ENCODE peak calls at places on chromosomes 4 and X, in four cellular contexts. C is PC-9, R is upper lobe of left lung, N is endodermal cell. O is an unnamed sample.

GRCh38 chr4:166301266-166301665 is 428.2 kb downstream of the TLL1 start:
- DNase-seq in R (no peak), N (no peak), C (no peak), O (no peak)

GRCh38 chr4:48248559-48248953 is 21.1 kb downstream of the TEC start:
- DNase-seq in N (no peak), R (no peak), C (no peak), O (no peak)

GRCh38 chrX:67892391-67892790 is 348.6 kb downstream of the AR start:
- DNase-seq in R (no peak), N (no peak), C (no peak), O (no peak)

GRCh38 chr4:161254375-161254774 is 909.4 kb downstream of the FSTL5 start:
- DNase-seq in N (no peak), R (no peak), C (no peak), O (no peak)

GRCh38 chrX:154544885-154545284 is 1.8 kb downstream of the G6PD start:
- DNase-seq in R (no peak), C (no peak), N (no peak), O (no peak)

GRCh38 chrX:111005151-111005550 is 90.8 kb upstream of the PAK3 start:
- DNase-seq in R (no peak), C (no peak), N (no peak), O (no peak)

GRCh38 chr4:90586799-90587198 is 459.6 kb downstream of the CCSER1 start:
- DNase-seq in C (no peak), N (no peak), R (no peak), O (no peak)

GRCh38 chr4:12949719-12950118 is 534.4 kb downstream of the RAB28 start:
- DNase-seq in C (no peak), R (no peak), N (no peak), O (no peak)

GRCh38 chr4:165070560-165070959 is 16.9 kb downstream of the TRIM75 start:
- DNase-seq in C (no peak), N (no peak), R (no peak), O (no peak)
- TF ChIP-seq CTCF in C (no peak), N (no peak), R (no peak), O (no peak)

GRCh38 chr4:21192367-21192766 is 492.1 kb downstream of the PACRGL start:
- DNase-seq in C (no peak), R (no peak), N (no peak), O (no peak)
- TF ChIP-seq CTCF in C (peak; percentile 33), R (no peak), N (peak; percentile 65), O (no peak)

GRCh38 chr4:115233600-115233999 is 120.2 kb upstream of the NDST4 start:
- DNase-seq in N (no peak), C (no peak), R (no peak), O (no peak)

GRCh38 chr4:115229873-115230272 is 116.5 kb upstream of the NDST4 start:
- DNase-seq in R (no peak), C (no peak), N (no peak), O (no peak)

GRCh38 chr4:115228851-115229250 is 115.4 kb upstream of the NDST4 start:
- DNase-seq in N (no peak), R (no peak), C (no peak), O (no peak)

GRCh38 chr4:115234405-115235093 is 121.1 kb upstream of the NDST4 start:
- DNase-seq in C (no peak), N (peak; percentile 47), R (no peak), O (no peak)
- TF ChIP-seq CTCF in C (peak; percentile 22), N (peak; percentile 64), R (no peak), O (peak; percentile 58)

DNA sequence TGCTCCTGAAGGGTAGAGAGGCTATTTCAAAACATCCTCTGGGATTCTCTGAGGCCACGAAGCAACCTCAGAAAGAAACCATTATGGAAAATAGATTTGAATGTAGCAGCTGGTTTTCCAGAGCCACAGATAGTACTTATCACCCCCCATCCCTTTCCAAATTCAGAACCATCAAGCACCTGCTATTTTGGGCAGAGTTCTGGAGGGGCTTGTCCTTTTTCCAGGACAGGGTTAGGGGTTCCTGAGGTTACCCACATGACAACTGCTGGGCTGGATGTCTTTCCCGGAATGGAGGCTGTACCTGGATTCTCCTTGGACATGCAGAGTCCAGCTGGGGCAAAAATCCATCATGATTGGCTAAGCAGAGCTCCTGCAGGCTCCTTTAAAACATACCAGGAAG is 22.0 kb upstream of the ZXDA start:
- DNase-seq in C (no peak), N (no peak), R (no peak), O (no peak)
- TF ChIP-seq CTCF in C (no peak), N (no peak), R (no peak), O (no peak)

GRCh38 chrX:3666975-3667374 is 46.5 kb downstream of the PRKX start:
- DNase-seq in N (no peak), R (no peak), C (no peak), O (no peak)

GRCh38 chrX:3669841-3670240 is 43.6 kb downstream of the PRKX start:
- DNase-seq in N (no peak), C (no peak), R (no peak), O (no peak)

GRCh38 chrX:3659761-3660160 is 53.7 kb downstream of the PRKX start:
- DNase-seq in N (no peak), R (no peak), C (no peak), O (no peak)

GRCh38 chrX:3663576-3664290 is 49.7 kb downstream of the PRKX start:
- DNase-seq in C (no peak), R (peak; percentile 37), N (no peak), O (no peak)

GRCh38 chrX:3664921-3665320 is 48.5 kb downstream of the PRKX start:
- DNase-seq in N (no peak), R (no peak), C (no peak), O (no peak)
- TF ChIP-seq CTCF in N (no peak), R (no peak), C (no peak), O (no peak)

GRCh38 chr4:85823295-85823694 is 348.3 kb downstream of the ARHGAP24 start:
- DNase-seq in N (peak; percentile 54), C (no peak), R (no peak), O (no peak)

GRCh38 chr4:85824166-85824945 is 349.4 kb downstream of the ARHGAP24 start:
- DNase-seq in R (no peak), N (no peak), C (no peak), O (no peak)

GRCh38 chr4:85829276-85830051 is 354.5 kb downstream of the ARHGAP24 start:
- DNase-seq in N (no peak), C (no peak), R (no peak), O (no peak)

GRCh38 chr4:85828295-85828910 is 353.5 kb downstream of the ARHGAP24 start:
- DNase-seq in R (no peak), N (no peak), C (no peak), O (no peak)

GRCh38 chr4:85825937-85826678 is 351.2 kb downstream of the ARHGAP24 start:
- DNase-seq in C (no peak), R (peak; percentile 66), N (peak; percentile 71), O (no peak)
- TF ChIP-seq CTCF in C (no peak), R (no peak), N (peak; percentile 30), O (no peak)

DNA sequence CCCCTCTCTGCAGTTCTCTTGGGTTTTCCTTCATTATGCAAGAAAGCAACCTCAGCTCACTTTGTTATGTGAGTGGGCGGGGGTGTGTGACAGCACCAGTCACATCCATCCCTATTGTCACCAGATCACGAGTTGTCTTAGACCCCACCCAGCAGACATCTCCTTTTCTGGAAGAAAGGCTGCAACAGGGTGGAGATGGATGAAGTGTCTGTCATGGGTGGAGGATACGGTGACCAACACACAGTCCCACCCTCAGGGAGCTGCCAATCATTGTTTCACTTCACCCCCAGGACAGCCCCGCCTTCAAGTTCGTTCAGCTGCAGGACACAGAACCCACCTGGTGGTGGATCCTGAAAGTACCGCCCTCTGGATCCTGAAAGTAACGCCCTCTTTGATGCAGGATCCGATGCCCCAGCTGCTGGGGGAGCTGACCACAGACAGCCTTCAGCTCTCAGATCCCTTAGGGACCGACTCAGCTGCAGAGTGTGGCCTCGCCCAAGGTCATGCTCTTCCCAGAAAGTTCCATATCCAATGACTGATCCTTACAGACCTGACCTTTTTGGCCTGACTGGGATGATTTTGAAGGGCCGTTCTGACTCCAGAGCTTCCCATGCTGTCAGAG is 79.7 kb downstream of the SMIM20 start:
- DNase-seq in N (peak; percentile 99), C (no peak), R (no peak), O (no peak)
- TF ChIP-seq CTCF in N (peak; percentile 82), C (peak; percentile 22), R (no peak), O (peak; percentile 14)

DNA sequence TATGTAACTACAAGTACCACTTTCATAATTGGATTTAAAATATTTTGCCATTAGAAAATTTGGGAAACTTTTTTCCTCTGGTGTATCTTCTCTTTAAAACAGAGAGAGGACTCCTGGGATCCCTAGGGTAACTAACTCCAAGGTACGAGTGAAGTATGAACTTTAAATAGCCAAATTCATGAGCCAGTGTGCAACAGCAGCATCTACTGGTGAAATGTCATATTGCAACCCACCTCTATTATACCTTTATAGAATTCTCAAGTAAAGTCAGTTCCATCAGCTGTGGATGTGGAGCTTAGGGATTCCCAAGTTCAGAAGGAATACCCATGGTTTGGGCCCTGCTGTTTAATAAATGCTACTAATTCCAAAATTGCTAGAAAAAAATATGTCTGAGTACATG is 282.7 kb upstream of the TAPT1 start:
- DNase-seq in R (no peak), N (no peak), C (no peak), O (no peak)
- TF ChIP-seq CTCF in R (no peak), N (peak; percentile 71), C (peak; percentile 50), O (no peak)

GRCh38 chrX:15973941-15974340 is 119.3 kb upstream of the AP1S2 start:
- DNase-seq in R (peak; percentile 21), C (no peak), N (no peak), O (no peak)

GRCh38 chrX:15977644-15978043 is 123.0 kb upstream of the AP1S2 start:
- DNase-seq in C (no peak), R (no peak), N (no peak), O (no peak)

GRCh38 chrX:15971696-15972095 is 117.1 kb upstream of the AP1S2 start:
- DNase-seq in C (no peak), R (no peak), N (no peak), O (no peak)

GRCh38 chrX:15973299-15973698 is 118.7 kb upstream of the AP1S2 start:
- DNase-seq in N (peak; percentile 88), R (peak; percentile 21), C (no peak), O (no peak)
- TF ChIP-seq CTCF in N (peak; percentile 83), R (peak; percentile 40), C (peak; percentile 30), O (peak; percentile 16)

GRCh38 chr4:159384619-159385018 is 281.7 kb downstream of the RAPGEF2 start:
- DNase-seq in R (no peak), C (no peak), N (no peak), O (no peak)
- TF ChIP-seq CTCF in R (no peak), C (no peak), N (peak; percentile 24), O (no peak)

O was measured in D721Med.